ENCODE peak calls at places on chromosomes 12 and 14, in five cellular contexts. One of them, this sample, is unnamed.

GRCh38 chr12:87930033-87930432 is 99.2 kb downstream of the C12orf50 start:
- DNase-seq in dorsolateral prefrontal cortex: peak; percentile 21
- DNase-seq in right atrium auricular region: no peak
- DNase-seq in thyroid gland: no peak
- DNase-seq in transverse colon: no peak
- DNase-seq in this sample: no peak

GRCh38 chr12:90943248-90943647 is 11.7 kb downstream of the CCER1 start:
- DNase-seq in dorsolateral prefrontal cortex: no peak
- DNase-seq in right atrium auricular region: no peak
- DNase-seq in thyroid gland: no peak
- DNase-seq in transverse colon: no peak
- DNase-seq in this sample: no peak

GRCh38 chr14:89196561-89196960 is 220.5 kb downstream of the FOXN3 start:
- DNase-seq in dorsolateral prefrontal cortex: no peak
- DNase-seq in right atrium auricular region: no peak
- DNase-seq in thyroid gland: no peak
- DNase-seq in transverse colon: no peak
- DNase-seq in this sample: no peak

GRCh38 chr12:3463927-3464326 is 27.1 kb upstream of the PRMT8 start:
- DNase-seq in dorsolateral prefrontal cortex: no peak
- DNase-seq in right atrium auricular region: no peak
- DNase-seq in thyroid gland: no peak
- DNase-seq in transverse colon: no peak
- DNase-seq in this sample: no peak

GRCh38 chr14:53900499-53900898 is 56.1 kb downstream of the BMP4 start:
- DNase-seq in dorsolateral prefrontal cortex: no peak
- DNase-seq in right atrium auricular region: peak; percentile 83
- DNase-seq in thyroid gland: no peak
- DNase-seq in transverse colon: peak; percentile 35
- DNase-seq in this sample: no peak

GRCh38 chr12:130787445-130788410 is 51.3 kb downstream of the STX2 start:
- DNase-seq in dorsolateral prefrontal cortex: no peak
- DNase-seq in right atrium auricular region: no peak
- DNase-seq in thyroid gland: no peak
- DNase-seq in transverse colon: no peak
- DNase-seq in this sample: no peak

GRCh38 chr12:113432976-113433375 is 10.8 kb downstream of the SDSL start:
- DNase-seq in dorsolateral prefrontal cortex: no peak
- DNase-seq in right atrium auricular region: no peak
- DNase-seq in thyroid gland: peak; percentile 37
- DNase-seq in transverse colon: no peak
- DNase-seq in this sample: no peak

GRCh38 chr12:119681953-119682352 is 14.0 kb downstream of the PRKAB1 start:
- DNase-seq in dorsolateral prefrontal cortex: no peak
- DNase-seq in right atrium auricular region: no peak
- DNase-seq in thyroid gland: no peak
- DNase-seq in transverse colon: no peak
- DNase-seq in this sample: no peak

GRCh38 chr12:50195832-50196231 is 28.7 kb upstream of the CERS5 start:
- DNase-seq in dorsolateral prefrontal cortex: no peak
- DNase-seq in right atrium auricular region: no peak
- DNase-seq in thyroid gland: no peak
- DNase-seq in transverse colon: no peak
- DNase-seq in this sample: no peak

GRCh38 chr14:96056509-96057422 is 17.6 kb downstream of the C14orf132 start:
- DNase-seq in dorsolateral prefrontal cortex: no peak
- DNase-seq in right atrium auricular region: no peak
- DNase-seq in thyroid gland: no peak
- DNase-seq in transverse colon: no peak
- DNase-seq in this sample: peak; percentile 51
- TF ChIP-seq CTCF in dorsolateral prefrontal cortex: peak; percentile 16
- TF ChIP-seq CTCF in right atrium auricular region: no peak
- TF ChIP-seq CTCF in thyroid gland: no peak
- TF ChIP-seq CTCF in transverse colon: no peak
- TF ChIP-seq CTCF in this sample: peak; percentile 22

GRCh38 chr14:46661728-46662127 is 10.1 kb upstream of the RPL10L start:
- DNase-seq in dorsolateral prefrontal cortex: no peak
- DNase-seq in right atrium auricular region: no peak
- DNase-seq in thyroid gland: no peak
- DNase-seq in transverse colon: no peak
- DNase-seq in this sample: no peak
- TF ChIP-seq CTCF in dorsolateral prefrontal cortex: peak; percentile 30
- TF ChIP-seq CTCF in right atrium auricular region: no peak
- TF ChIP-seq CTCF in thyroid gland: no peak
- TF ChIP-seq CTCF in transverse colon: no peak
- TF ChIP-seq CTCF in this sample: no peak

GRCh38 chr12:30989754-30990153 is 63.2 kb downstream of the TSPAN11 start:
- DNase-seq in dorsolateral prefrontal cortex: no peak
- DNase-seq in right atrium auricular region: peak; percentile 61
- DNase-seq in thyroid gland: no peak
- DNase-seq in transverse colon: peak; percentile 38
- DNase-seq in this sample: peak; percentile 90
- TF ChIP-seq CTCF in dorsolateral prefrontal cortex: no peak
- TF ChIP-seq CTCF in right atrium auricular region: peak; percentile 65
- TF ChIP-seq CTCF in thyroid gland: no peak
- TF ChIP-seq CTCF in transverse colon: no peak
- TF ChIP-seq CTCF in this sample: peak; percentile 27

GRCh38 chr12:131831021-131831571 is 2.9 kb downstream of the MMP17 start:
- DNase-seq in dorsolateral prefrontal cortex: no peak
- DNase-seq in right atrium auricular region: no peak
- DNase-seq in thyroid gland: peak; percentile 10
- DNase-seq in transverse colon: no peak
- DNase-seq in this sample: no peak
- TF ChIP-seq CTCF in dorsolateral prefrontal cortex: no peak
- TF ChIP-seq CTCF in right atrium auricular region: no peak
- TF ChIP-seq CTCF in thyroid gland: no peak
- TF ChIP-seq CTCF in transverse colon: no peak
- TF ChIP-seq CTCF in this sample: no peak

GRCh38 chr12:20528208-20528607 is 159.9 kb downstream of the PDE3A start:
- DNase-seq in dorsolateral prefrontal cortex: no peak
- DNase-seq in right atrium auricular region: no peak
- DNase-seq in thyroid gland: no peak
- DNase-seq in transverse colon: no peak
- DNase-seq in this sample: no peak
- TF ChIP-seq CTCF in dorsolateral prefrontal cortex: no peak
- TF ChIP-seq CTCF in right atrium auricular region: no peak
- TF ChIP-seq CTCF in thyroid gland: no peak
- TF ChIP-seq CTCF in transverse colon: no peak
- TF ChIP-seq CTCF in this sample: no peak

GRCh38 chr14:71698027-71698426 is 234.2 kb upstream of the RGS6 start:
- DNase-seq in dorsolateral prefrontal cortex: no peak
- DNase-seq in right atrium auricular region: no peak
- DNase-seq in thyroid gland: no peak
- DNase-seq in transverse colon: no peak
- DNase-seq in this sample: no peak
- TF ChIP-seq CTCF in dorsolateral prefrontal cortex: no peak
- TF ChIP-seq CTCF in right atrium auricular region: no peak
- TF ChIP-seq CTCF in thyroid gland: no peak
- TF ChIP-seq CTCF in transverse colon: no peak
- TF ChIP-seq CTCF in this sample: no peak

DNA sequence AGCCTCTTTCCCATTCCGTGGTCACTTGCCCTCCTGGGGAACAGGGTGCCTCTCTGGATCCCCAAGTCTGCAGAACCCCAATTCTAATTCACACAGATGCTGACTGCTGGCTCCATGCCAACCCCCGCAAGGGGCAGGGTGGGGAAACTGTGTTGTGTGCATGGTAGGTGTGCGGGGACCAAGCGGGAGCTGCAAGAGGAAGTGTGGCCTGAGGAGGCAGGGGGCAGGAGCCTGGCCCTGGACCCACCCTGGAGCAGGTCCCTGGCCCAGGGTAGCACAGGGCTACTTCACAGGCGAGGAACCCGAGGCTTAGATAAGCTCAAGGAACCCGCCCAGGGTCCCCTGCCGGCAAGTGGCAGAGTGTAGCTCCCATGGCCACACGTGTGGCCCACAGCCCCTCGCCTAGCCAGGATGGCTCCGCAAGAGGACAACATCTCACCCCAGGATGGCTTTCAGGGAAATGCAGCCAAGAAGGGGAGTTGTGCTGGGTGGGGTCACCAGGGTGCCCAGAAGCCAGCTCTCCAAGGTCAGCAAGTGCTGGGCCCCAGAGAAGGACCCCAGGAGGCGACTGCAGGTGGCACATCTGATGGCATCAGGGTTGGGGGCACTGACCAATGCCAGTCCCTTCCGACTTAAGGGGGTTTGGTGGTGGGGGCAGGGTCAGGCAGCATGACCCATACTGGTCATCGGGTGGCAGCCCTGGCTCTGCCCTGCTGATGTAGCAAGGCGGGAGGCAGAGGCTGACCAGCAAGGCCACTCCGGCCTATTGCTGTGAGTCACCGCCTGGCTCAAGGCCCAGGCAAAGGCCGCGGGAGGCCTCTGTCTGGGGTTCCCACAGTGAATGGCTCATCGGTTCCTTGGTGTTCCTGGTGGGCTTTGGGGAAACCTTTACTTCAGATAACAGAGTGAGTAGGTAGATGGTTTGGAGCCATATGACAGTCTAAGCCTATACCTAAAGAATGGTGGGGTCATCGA is 37.3 kb upstream of the EML1 start:
- DNase-seq in dorsolateral prefrontal cortex: peak; percentile 82
- DNase-seq in right atrium auricular region: peak; percentile 92
- DNase-seq in thyroid gland: peak; percentile 62
- DNase-seq in transverse colon: peak; percentile 73
- DNase-seq in this sample: no peak
- TF ChIP-seq CTCF in dorsolateral prefrontal cortex: peak; percentile 31
- TF ChIP-seq CTCF in right atrium auricular region: no peak
- TF ChIP-seq CTCF in thyroid gland: no peak
- TF ChIP-seq CTCF in transverse colon: no peak
- TF ChIP-seq CTCF in this sample: no peak

This sample was measured in D721Med.